ENCODE peak calls at places on chromosomes 16 and 17, in four cellular contexts. T is GM12891, F is GM12878, D is K562. J is an unnamed sample.

GRCh38 chr17:75704963-75705875 is 16.0 kb upstream of the ITGB4 start:
- DNase-seq in T (no peak), F (no peak), D (no peak), J (no peak)

GRCh38 chr16:78988361-78988992 is 612.1 kb downstream of the MAF start:
- DNase-seq in T (no peak), F (no peak), D (peak), J (no peak)

GRCh38 chr17:14464741-14465140 is 163.9 kb downstream of the HS3ST3B1 start:
- DNase-seq in T (no peak), F (no peak), D (no peak), J (no peak)

GRCh38 chr17:47267354-47267828 is 13.8 kb downstream of the ITGB3 start:
- DNase-seq in T (no peak), F (no peak), D (no peak), J (no peak)

GRCh38 chr16:424033-424622 is 1.3 kb upstream of the RAB11FIP3 start:
- DNase-seq in T (no peak), F (no peak), D (no peak), J (peak)

GRCh38 chr16:31080035-31080629 is 5.9 kb downstream of the ZNF646 start:
- DNase-seq in T (no peak), F (no peak), D (no peak), J (no peak)

GRCh38 chr16:74627506-74628220 is 20.7 kb upstream of the GLG1 start:
- DNase-seq in T (no peak), F (no peak), D (no peak), J (no peak)

GRCh38 chr17:74158761-74159160 is 44.7 kb upstream of the RPL38 start:
- DNase-seq in T (no peak), F (no peak), D (no peak), J (no peak)

GRCh38 chr16:72787519-72788268 is 260.2 kb downstream of the ZFHX3 start:
- DNase-seq in T (peak), F (peak), D (no peak), J (peak)

GRCh38 chr17:57667461-57667923 is 77.6 kb downstream of the CCDC182 start:
- DNase-seq in T (no peak), F (no peak), D (no peak), J (no peak)

GRCh38 chr17:57666946-57667345 is 78.2 kb downstream of the CCDC182 start:
- DNase-seq in T (no peak), F (no peak), D (no peak), J (no peak)

GRCh38 chr17:57665128-57665527 is 80.0 kb downstream of the CCDC182 start:
- DNase-seq in T (no peak), F (no peak), D (no peak), J (no peak)

GRCh38 chr17:57665696-57666095 is 79.4 kb downstream of the CCDC182 start:
- DNase-seq in T (no peak), F (no peak), D (no peak), J (no peak)

GRCh38 chr17:57666198-57666870 is 78.8 kb downstream of the CCDC182 start:
- DNase-seq in T (no peak), F (no peak), D (no peak), J (no peak)
- TF ChIP-seq SPI1 in T (no peak), F (no peak), D (no peak), J (no peak)

GRCh38 chr17:41895617-41896016 is 23.1 kb downstream of the ACLY start:
- DNase-seq in T (no peak), F (no peak), D (no peak), J (no peak)
- TF ChIP-seq SPI1 in T (no peak), F (no peak), D (no peak), J (no peak)

DNA sequence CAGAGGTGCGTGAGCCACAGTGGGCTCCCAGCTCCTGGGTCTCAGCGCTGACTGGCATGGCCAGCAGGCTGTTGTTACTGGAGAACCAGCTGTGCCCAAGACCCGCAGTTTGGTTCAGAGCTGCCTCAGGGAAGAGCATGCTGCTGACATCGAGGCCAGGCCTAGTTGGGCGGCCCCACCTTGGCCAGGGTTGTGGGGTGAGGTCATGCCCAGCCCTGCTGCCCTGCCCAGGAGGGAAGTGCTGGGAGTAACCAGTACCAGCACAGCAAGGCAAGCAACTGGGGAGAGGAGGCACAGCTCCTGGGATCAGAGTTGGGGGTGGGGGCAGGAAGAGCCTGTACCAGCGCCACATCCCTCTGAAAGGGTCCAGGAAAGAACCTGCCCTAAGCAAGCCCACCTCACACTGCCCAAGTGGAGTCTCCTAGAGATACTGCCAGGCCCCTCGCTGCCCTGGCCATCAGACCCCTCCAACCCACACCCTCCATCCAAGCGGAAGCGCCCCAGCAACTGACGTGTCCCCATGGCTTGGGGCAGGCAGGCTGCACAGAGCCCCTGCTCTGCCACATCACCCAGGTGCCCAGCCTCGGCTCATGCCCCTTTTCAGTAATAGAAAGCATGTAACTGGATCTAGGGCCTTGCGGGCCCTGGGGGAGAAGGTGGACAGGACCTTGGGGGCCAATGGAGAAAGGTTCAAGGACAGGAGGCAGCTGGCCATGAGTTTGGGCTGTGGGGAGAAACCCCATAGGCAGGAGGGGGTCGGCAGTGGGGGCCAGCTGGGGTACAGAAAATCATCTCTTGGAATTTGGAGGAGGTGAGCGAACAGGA is 990 bp downstream of the DOK4 start:
- DNase-seq in T (no peak), F (no peak), D (no peak), J (no peak)
- TF ChIP-seq SPI1 in T (no peak), F (no peak), D (no peak), J (no peak)

DNA sequence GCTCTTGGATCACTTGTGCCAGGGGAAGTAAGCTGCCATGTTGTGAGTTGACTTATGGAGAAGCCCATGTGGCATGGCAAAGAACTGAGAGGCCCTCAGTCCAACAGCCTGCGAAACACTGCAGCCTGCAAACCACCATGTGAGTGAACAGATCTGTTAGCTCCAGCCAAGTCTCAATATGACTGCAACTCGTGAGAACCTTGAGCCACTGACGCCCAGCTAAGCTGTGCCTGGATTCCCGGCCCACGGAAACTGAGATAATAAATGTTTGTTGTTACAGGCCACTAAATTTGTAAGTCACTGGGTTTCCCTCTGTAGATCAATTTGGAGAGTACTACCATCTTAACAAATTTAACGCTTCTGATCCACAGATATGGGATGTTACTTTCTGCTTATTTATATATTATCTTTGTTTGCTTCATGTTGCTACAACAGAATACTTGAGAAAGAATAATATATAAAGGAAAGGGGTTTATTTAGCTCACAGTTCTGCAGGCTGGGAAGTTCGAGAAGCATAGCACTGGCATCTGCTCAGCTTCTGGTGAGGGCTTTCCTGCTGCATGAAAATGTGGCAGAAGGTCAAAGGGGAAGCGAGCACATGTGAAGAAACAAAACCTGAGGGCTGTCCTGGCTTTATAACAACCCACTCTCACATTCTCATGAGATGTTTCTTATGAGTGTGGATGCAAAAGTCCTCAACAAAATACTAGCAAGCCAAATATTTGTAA is 29.4 kb upstream of the ATP2A3 start:
- DNase-seq in T (no peak), F (peak), D (no peak), J (no peak)
- TF ChIP-seq SPI1 in T (no peak), F (no peak), D (no peak), J (no peak)

DNA sequence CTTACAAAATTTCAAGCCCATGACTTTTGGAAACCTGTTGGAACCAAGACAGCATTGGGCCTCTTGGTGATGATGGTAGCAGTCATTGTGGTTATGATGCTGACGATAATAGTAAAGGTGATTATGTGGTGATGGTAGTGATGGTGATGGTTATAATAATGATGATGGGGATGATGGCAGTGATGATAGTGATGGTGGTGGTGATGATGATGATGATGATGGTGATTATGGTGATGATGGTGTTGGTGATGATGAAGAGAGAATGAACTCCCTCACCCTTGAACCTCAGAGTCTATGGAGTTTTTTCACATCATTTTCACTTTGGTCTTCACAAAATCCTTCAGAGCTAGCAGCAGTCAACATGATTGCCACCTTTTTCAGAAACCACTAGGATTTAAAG is 105.3 kb upstream of the ASIC2 start:
- DNase-seq in T (no peak), F (no peak), D (no peak), J (no peak)
- TF ChIP-seq SPI1 in T (no peak), F (no peak), D (no peak), J (no peak)

DNA sequence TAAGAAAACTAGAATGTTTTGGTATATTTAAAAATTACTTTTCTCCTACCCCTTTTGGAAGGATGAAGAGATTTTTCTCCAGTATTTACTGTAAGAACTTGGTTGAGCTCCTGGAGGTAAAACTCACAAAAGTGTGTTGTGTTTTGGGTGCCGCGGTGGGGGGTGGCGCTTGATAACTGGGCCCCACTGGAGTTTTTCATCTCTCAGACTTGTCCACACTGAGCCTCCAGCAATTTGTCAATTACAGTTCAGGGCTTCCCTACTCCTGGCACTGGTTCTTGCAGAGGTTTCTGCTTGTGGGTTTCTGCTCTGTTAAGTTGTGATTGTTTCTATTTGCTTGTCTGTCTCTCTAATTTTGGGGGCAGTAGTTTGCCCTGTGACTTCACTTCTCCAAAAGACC is 40.0 kb downstream of the WIPI1 start:
- DNase-seq in T (no peak), F (no peak), D (no peak), J (no peak)
- TF ChIP-seq SPI1 in T (no peak), F (no peak), D (no peak), J (no peak)

GRCh38 chr16:89898201-89898967 is 20.3 kb upstream of the MC1R start:
- DNase-seq in T (no peak), F (no peak), D (no peak), J (no peak)
- TF ChIP-seq SPI1 in T (no peak), F (no peak), D (no peak), J (no peak)

GRCh38 chr17:4365103-4365627 is 1.3 kb downstream of the UBE2G1 start:
- DNase-seq in T (peak), F (peak), D (peak), J (peak)

GRCh38 chr17:4366312-4367063 is at the start of gene UBE2G1:
- DNase-seq in T (peak), F (peak), D (peak), J (peak)

GRCh38 chr17:4365628-4366311 is 705 bp downstream of the UBE2G1 start:
- DNase-seq in T (no peak), F (no peak), D (peak), J (no peak)

GRCh38 chr17:4362141-4362540 is 4.3 kb downstream of the UBE2G1 start:
- DNase-seq in T (no peak), F (no peak), D (no peak), J (no peak)

GRCh38 chr17:4364622-4365041 is 1.8 kb downstream of the UBE2G1 start:
- DNase-seq in T (no peak), F (no peak), D (peak), J (no peak)
- TF ChIP-seq SPI1 in T (no peak), F (no peak), D (no peak), J (no peak)

GRCh38 chr16:85248857-85249256 is 136.6 kb upstream of the CIBAR2 start:
- DNase-seq in T (no peak), F (no peak), D (no peak), J (no peak)

GRCh38 chr16:85248269-85248668 is 136.0 kb upstream of the CIBAR2 start:
- DNase-seq in T (no peak), F (no peak), D (no peak), J (no peak)

GRCh38 chr16:85246973-85247372 is 134.7 kb upstream of the CIBAR2 start:
- DNase-seq in T (no peak), F (no peak), D (no peak), J (no peak)

GRCh38 chr16:85245307-85246172 is 133.3 kb upstream of the CIBAR2 start:
- DNase-seq in T (no peak), F (no peak), D (peak), J (peak)

DNA sequence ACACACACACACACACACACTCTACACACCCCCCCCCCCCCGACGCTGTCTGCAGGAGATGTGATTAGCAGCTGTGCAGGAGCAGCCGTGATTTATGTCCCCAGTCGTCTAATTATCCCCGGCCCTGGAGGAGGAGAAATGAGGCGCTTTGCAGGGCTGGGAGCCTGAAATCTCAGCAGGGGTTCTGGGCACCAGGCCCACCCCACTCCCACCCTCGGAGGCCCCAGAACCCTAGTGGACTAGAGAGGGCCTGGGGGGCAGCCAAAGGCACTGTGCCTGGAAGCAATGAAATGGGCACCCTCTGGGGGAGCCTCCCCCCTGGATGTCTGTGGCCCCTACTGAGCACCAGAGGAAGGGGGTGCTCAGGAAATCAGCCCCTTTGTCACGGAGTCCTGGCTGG is 134.2 kb upstream of the CIBAR2 start:
- DNase-seq in T (no peak), F (no peak), D (no peak), J (no peak)
- TF ChIP-seq SPI1 in T (no peak), F (no peak), D (no peak), J (no peak)

DNA sequence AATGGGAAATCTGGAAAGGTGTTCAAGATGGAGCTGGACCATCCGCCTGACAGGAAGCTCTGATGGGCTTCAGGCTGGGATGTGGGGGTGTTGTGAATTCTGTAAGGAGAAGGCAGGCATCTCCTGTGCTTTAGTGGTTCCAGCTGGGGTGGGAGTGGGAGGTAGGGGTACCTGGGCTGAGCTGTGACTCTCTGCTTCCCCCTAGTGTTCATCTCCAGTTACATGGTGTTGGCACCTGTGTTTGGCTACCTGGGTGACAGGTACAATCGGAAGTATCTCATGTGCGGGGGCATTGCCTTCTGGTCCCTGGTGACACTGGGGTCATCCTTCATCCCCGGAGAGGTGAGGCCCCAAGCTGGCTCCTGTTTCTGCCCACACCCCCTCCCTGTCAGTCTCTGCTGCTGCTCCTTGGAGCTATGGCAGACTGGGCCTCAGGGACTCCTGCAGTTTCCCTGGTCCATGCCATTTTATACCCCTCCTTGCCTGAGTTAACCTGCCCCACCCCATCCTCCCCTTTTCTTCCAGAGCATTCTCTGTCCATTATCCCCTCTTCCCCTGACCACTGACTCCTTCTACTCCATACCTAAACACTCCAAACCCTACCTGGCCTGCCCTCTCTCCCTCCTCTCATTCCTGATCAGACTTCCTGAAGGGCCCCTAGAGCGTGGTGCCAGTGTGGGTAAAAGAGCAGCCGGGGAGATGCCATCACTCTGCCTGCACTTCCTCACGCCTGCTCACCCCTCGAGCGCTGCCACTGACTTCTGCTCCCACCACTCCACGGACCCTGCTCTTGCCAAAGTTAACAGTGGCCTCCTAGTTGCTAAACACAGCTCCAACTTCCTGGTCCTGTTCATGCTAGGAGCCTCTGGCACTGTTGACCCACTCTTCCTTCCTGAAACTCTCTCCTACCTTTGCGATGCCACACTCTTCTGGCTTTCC is 3.4 kb downstream of the SPNS1 start:
- DNase-seq in T (no peak), F (no peak), D (peak), J (peak)
- TF ChIP-seq SPI1 in T (no peak), F (no peak), D (no peak), J (peak)